ENCODE peak calls at places on chromosomes 3 and 15, in five cellular contexts. P is H9; S is mesenchymal stem cell; W is CD8-positive, alpha-beta memory T cell; J is cardiac muscle cell. A is an unnamed sample. For H3K27me3, the result is how much of the 10 kb centered on the place peaks cover.

GRCh38 chr3:12948891-12949711 is 107.7 kb upstream of the RPL32 start:
- DNase-seq in P (no peak), S (peak), W (no peak), J (peak), A (no peak)

GRCh38 chr3:126316515-126316939 is 40.7 kb downstream of the KLF15 start:
- DNase-seq in P (no peak), S (no peak), W (no peak), J (no peak), A (no peak)

GRCh38 chr15:89878323-89878722 is 15.5 kb downstream of the AP3S2 start:
- DNase-seq in P (no peak), S (no peak), W (no peak), J (no peak), A (no peak)

GRCh38 chr3:36992806-36993325 is at the start of gene EPM2AIP1:
- DNase-seq in P (no peak), S (peak), W (peak), J (no peak), A (no peak)

GRCh38 chr15:64305261-64305660 is 50.7 kb downstream of the CSNK1G1 start:
- DNase-seq in P (no peak), S (no peak), W (no peak), J (no peak), A (no peak)

GRCh38 chr3:122691195-122691594 is 10.6 kb downstream of the PARP14 start:
- DNase-seq in P (no peak), S (peak), W (no peak), J (peak), A (no peak)

GRCh38 chr3:16740531-16740930 is 135.3 kb upstream of the DAZL start:
- DNase-seq in P (no peak), S (no peak), W (no peak), J (peak), A (no peak)

GRCh38 chr15:58240191-58240932 is 102.2 kb downstream of the AQP9 start:
- DNase-seq in P (no peak), S (no peak), W (no peak), J (no peak), A (no peak)

GRCh38 chr15:98120561-98120960 is 160.1 kb downstream of the ARRDC4 start:
- DNase-seq in P (no peak), S (no peak), W (no peak), J (no peak), A (no peak)

GRCh38 chr3:111595239-111595638 is at the start of gene ZBED2:
- DNase-seq in P (no peak), S (no peak), W (no peak), J (no peak), A (no peak)

GRCh38 chr3:179995406-179995805 is 41.3 kb downstream of the PEX5L start:
- DNase-seq in P (no peak), S (no peak), W (no peak), J (no peak), A (no peak)

GRCh38 chr3:154954750-154955149 is 125.4 kb upstream of the MME start:
- DNase-seq in P (no peak), S (peak), W (no peak), J (peak), A (no peak)

DNA sequence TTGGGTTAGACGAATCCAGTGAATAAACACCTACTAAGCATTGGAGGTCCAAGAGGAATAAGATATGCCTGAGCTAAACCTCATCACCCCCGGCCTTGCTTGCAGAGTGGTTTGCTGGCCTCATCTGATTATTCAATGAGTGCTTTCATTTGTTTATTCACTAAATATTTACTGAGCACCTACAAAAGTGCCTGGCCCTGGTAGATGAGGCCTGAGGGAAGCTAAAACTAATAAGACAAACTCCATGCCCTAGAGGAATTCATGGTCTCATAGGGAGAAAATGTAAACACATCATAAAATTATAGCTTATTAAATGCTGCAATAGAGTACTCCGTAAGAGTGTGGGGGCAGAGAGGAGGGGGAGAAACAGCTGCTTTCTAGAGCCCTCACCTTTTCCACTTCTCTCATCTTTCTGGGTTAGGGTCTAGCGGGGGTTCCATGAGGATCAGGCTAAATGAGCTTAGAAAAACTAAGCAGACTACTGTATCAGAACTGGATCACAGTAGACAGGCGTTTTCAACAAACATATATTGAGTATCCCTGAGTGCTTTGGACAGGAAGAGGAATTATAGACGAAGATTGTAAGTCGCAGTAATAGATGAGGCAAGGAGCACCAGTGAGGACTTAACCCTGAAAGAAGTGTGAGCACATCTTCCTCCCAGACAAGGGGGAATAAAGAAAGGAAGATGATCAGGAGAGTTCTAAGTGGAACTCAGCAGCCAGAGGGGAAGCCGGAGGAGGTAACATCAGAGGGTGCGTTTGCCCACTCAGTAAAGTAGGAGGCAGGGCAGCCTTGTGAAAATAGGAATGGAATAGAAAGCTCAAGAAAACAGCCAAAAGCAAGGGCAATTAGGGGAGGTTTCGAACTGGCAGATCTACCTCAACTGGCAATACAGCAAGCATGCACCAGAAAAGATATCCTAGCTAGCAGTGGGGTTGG is 31.5 kb upstream of the LAMP3 start:
- DNase-seq in P (no peak), S (no peak), W (no peak), J (no peak), A (no peak)
- H3K27ac ChIP-seq in P (no peak), S (no peak), W (no peak), J (no peak), A (no peak)

GRCh38 chr3:14826069-14826468 is 7.3 kb downstream of the FGD5 start:
- DNase-seq in P (no peak), S (no peak), W (no peak), J (no peak), A (no peak)
- H3K27me3 ChIP-seq in P (under half), S (half or more), W (under half), J (under half), A (under half)

DNA sequence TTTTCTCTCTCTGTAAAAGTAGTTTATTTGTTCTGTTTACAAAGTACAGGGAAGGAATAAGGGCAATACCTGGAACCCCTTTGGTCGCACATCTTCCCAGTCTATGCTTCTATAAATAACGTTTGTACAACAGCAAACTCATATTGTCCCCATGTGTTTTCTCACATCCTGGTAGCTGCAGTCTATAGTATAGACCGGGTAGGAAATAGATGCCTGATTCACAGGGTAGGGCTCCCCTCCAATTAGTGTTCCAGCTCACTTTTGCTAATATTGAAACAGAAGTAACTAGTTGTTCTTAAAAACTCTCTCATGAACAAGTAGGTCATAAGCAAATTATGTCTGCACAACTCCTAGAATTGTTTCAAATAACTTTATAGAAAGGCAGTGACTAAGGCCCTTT is 17.7 kb downstream of the ATG7 start:
- DNase-seq in P (no peak), S (peak), W (no peak), J (no peak), A (no peak)
- H3K27ac ChIP-seq in P (no peak), S (peak), W (peak), J (no peak), A (peak)

DNA sequence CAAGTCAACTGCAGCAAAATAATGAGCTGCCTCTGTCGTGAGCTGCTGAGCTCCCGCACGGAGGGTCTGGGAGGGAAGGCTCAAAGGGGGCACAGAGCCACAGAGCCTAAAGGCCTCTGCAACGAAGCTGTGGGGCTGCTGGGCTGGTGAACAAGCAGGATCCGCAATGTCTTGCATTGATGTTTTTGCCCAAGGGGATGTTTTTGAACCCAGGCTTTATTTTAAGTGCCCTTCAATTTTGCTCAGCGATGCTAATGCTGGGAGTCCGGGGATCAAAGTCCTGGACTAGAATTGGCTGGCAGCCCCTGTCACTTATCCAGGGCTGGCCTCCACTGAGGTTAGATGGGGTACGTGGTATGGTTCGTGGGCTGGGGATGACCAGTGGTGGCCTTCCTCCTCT is 240.0 kb downstream of the VPS13C start:
- DNase-seq in P (no peak), S (no peak), W (no peak), J (no peak), A (no peak)
- H3K27me3 ChIP-seq in P (under half), S (under half), W (under half), J (under half), A (under half)

DNA sequence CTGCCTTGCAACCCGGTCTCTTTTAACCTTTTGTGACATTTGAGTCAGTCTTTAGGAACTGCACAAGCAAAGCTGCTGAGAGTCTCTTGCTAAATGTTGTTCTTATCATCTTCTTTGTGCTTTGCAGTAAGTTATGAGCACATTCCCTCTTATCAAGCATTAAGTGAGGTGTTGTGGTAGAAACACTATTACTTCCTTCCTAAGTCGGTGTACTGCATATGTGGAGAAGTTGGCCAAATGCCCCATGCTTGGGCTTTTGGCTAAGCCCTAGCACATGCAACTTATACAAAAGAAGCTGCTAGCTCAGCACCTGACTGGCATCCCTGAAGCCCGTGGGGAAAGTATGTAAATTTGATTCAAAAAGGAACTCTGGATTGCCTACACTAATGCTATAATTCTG is 136.5 kb upstream of the RBMS3 start:
- DNase-seq in P (no peak), S (no peak), W (no peak), J (peak), A (no peak)
- H3K27ac ChIP-seq in P (no peak), S (no peak), W (no peak), J (no peak), A (no peak)

DNA sequence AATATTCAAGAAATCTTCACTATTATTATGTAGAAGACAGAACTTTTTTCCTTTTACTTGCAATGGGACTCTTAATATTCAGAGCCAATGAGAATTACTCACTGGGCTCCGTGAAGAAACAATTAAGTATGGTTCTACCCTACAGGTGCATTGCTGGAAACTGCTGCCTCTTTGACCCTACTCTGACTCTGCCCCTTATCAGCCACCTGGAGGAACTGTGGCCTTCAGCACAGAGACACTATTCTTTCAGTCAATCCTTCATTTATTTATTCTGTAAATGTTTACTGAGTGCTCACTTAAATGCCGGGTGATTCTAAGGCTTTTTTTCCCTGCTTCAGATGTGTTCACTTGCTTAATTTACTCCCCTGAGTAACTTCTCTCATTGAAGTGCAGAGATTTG is 163.2 kb downstream of the SYNPR start:
- DNase-seq in P (no peak), S (no peak), W (no peak), J (no peak), A (no peak)
- H3K27me3 ChIP-seq in P (under half), S (under half), W (under half), J (under half), A (under half)

GRCh38 chr3:128083396-128083795 is 31.2 kb downstream of the SEC61A1 start:
- DNase-seq in P (no peak), S (no peak), W (no peak), J (no peak), A (no peak)

GRCh38 chr3:128083980-128084674 is 31.9 kb downstream of the SEC61A1 start:
- DNase-seq in P (no peak), S (peak), W (no peak), J (peak), A (no peak)

GRCh38 chr3:128081846-128082245 is 29.6 kb downstream of the SEC61A1 start:
- DNase-seq in P (no peak), S (peak), W (no peak), J (peak), A (no peak)

GRCh38 chr3:128082545-128082944 is 30.3 kb downstream of the SEC61A1 start:
- DNase-seq in P (no peak), S (no peak), W (no peak), J (no peak), A (no peak)

GRCh38 chr3:128084675-128085021 is 32.4 kb downstream of the SEC61A1 start:
- DNase-seq in P (no peak), S (no peak), W (no peak), J (no peak), A (no peak)
- H3K27ac ChIP-seq in P (no peak), S (no peak), W (no peak), J (no peak), A (peak)

GRCh38 chr15:74136584-74137543 is 6.5 kb downstream of the ISLR2 start:
- DNase-seq in P (no peak), S (no peak), W (no peak), J (peak), A (no peak)
- H3K27me3 ChIP-seq in P (under half), S (under half), W (under half), J (under half), A (under half)

DNA sequence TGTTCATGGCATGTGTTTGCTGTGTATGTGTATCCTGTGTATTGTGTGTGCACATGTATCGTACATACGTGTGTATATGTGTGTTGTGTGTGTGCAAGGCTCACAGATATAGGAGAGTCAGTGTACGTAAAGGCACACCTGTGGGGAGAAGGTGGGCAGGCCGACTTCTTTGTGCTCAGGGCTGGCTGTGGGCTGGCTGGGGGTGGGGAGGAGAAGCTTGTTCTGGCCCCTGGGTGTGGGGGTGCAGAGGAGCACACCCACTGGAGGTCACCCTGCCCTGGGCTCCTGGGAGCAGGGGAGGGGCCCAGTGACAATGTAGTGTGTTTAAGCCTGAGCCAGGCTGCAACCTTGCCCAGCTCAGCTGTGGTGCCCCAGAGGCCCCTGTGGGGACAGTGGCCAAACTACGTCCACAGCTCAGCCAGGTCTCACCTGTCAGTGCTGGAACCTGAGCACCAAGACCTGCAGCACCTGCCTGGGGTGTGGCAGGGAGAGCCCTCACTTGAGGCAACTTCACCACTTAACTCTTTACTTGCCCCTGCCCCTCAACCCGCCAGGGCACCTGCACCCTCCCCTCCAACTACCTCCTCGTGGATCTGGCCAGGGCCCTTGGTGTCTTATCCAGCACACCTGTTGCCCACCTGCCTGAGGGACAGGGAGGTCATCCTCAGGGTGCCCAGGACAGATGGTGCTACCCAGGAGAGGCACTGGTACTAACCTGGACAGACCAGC is 2.6 kb upstream of the HHATL start:
- DNase-seq in P (no peak), S (no peak), W (no peak), J (no peak), A (no peak)
- H3K27ac ChIP-seq in P (no peak), S (no peak), W (no peak), J (no peak), A (peak)

GRCh38 chr3:53642211-53642610 is 147.8 kb downstream of the CACNA1D start:
- DNase-seq in P (no peak), S (no peak), W (no peak), J (no peak), A (no peak)

GRCh38 chr3:53646723-53647122 is 152.3 kb downstream of the CACNA1D start:
- DNase-seq in P (no peak), S (no peak), W (no peak), J (no peak), A (no peak)

GRCh38 chr3:53643757-53644156 is 149.3 kb downstream of the CACNA1D start:
- DNase-seq in P (peak), S (no peak), W (no peak), J (no peak), A (no peak)

GRCh38 chr3:53645754-53646153 is 151.3 kb downstream of the CACNA1D start:
- DNase-seq in P (no peak), S (no peak), W (no peak), J (no peak), A (no peak)

GRCh38 chr3:53641397-53641796 is 147.0 kb downstream of the CACNA1D start:
- DNase-seq in P (no peak), S (no peak), W (no peak), J (no peak), A (no peak)
- H3K27me3 ChIP-seq in P (under half), S (under half), W (under half), J (under half), A (under half)